ENCODE peak calls at places on chromosomes 5 and 9, in ten cellular contexts. X is T follicular helper cell, Z is NCI-H1417, J is GDM1, T is MCF 10A, Y is NCI-H345, B is T-helper 17 cell, O is non-pigmented ciliary epithelial cell, E is GM23338, M is A172. I is an unnamed sample.

GRCh38 chr5:111241696-111242095 is 17.5 kb downstream of the CAMK4 start:
- DNase-seq in T (no peak), B (no peak), O (no peak), Y (no peak), M (no peak), Z (no peak), J (no peak), E (no peak), X (no peak), I (no peak)

GRCh38 chr5:1512541-1513291 is 11.0 kb downstream of the LPCAT1 start:
- DNase-seq in E (no peak), Y (no peak), J (no peak), O (no peak), X (no peak), M (no peak), T (no peak), Z (peak; percentile 79), B (peak; percentile 5), I (no peak)

GRCh38 chr5:2087980-2088379 is 205.3 kb upstream of the IRX4 start:
- DNase-seq in M (no peak), E (no peak), B (no peak), Y (no peak), T (no peak), O (no peak), Z (no peak), X (no peak), J (no peak), I (no peak)

GRCh38 chr5:1011226-1011631 is 2.6 kb downstream of the NKD2 start:
- DNase-seq in B (peak; percentile 22), M (peak; percentile 18), Z (peak; percentile 22), Y (peak; percentile 67), X (peak; percentile 21), T (peak; percentile 46), O (no peak), J (no peak), E (peak; percentile 88), I (peak; percentile 84)

GRCh38 chr5:84239509-84239908 is 145.2 kb downstream of the EDIL3 start:
- DNase-seq in E (no peak), X (no peak), O (peak; percentile 45), B (no peak), Z (no peak), J (no peak), M (peak; percentile 31), Y (no peak), T (peak; percentile 50), I (no peak)

GRCh38 chr5:152314196-152314829 is 90.8 kb downstream of the NMUR2 start:
- DNase-seq in E (no peak), Y (no peak), T (no peak), O (no peak), M (no peak), Z (no peak), X (no peak), B (no peak), J (no peak), I (no peak)

GRCh38 chr5:31096238-31096865 is 97.1 kb upstream of the CDH6 start:
- DNase-seq in Z (no peak), E (no peak), M (peak; percentile 28), Y (no peak), O (peak; percentile 42), T (peak; percentile 31), X (no peak), J (no peak), B (no peak), I (no peak)

GRCh38 chr5:74651710-74652109 is 11.2 kb upstream of the ENC1 start:
- DNase-seq in M (no peak), Z (no peak), T (no peak), X (no peak), Y (no peak), E (no peak), O (no peak), J (no peak), B (no peak), I (no peak)

GRCh38 chr5:39076757-39077475 is 2.7 kb upstream of the RICTOR start:
- DNase-seq in E (no peak), J (no peak), M (peak; percentile 54), B (no peak), Z (no peak), T (peak; percentile 36), O (no peak), Y (no peak), X (no peak), I (peak; percentile 59)

GRCh38 chr5:42912184-42912766 is 100.6 kb upstream of the SELENOP start:
- DNase-seq in Z (peak; percentile 64), M (peak; percentile 69), E (peak; percentile 16), T (peak; percentile 71), X (peak; percentile 39), Y (peak; percentile 28), J (peak; percentile 15), O (no peak), B (peak; percentile 25), I (no peak)

GRCh38 chr5:58849995-58850667 is 267.3 kb downstream of the RAB3C start:
- DNase-seq in B (no peak), T (peak; percentile 48), Z (peak; percentile 53), Y (peak; percentile 23), X (no peak), M (peak; percentile 40), O (no peak), J (peak; percentile 4), E (peak; percentile 82), I (peak; percentile 20)

GRCh38 chr9:131559416-131560000 is 14.2 kb downstream of the PRRT1B start:
- DNase-seq in J (no peak), T (no peak), O (no peak), X (no peak), M (no peak), Y (no peak), B (no peak), Z (no peak), E (no peak), I (no peak)

I was measured in GM13977.